ENCODE peak calls at places on chromosome 22, in six cellular contexts. X is body of pancreas, F is foreskin keratinocyte, C is psoas muscle, P is adrenal gland, U is IMR-90. G is an unnamed sample.

GRCh38 chr22:50105529-50106100 is 15.8 kb downstream of the MOV10L1 start:
- DNase-seq in X (no peak), F (peak; percentile 81), C (no peak), P (no peak), U (peak; percentile 64), G (no peak)

GRCh38 chr22:17013396-17014100 is 5.5 kb upstream of the GAB4 start:
- DNase-seq in X (no peak), F (peak; percentile 3), C (no peak), P (no peak), U (no peak), G (no peak)

GRCh38 chr22:36323182-36323854 is 64.4 kb downstream of the MYH9 start:
- DNase-seq in X (no peak), F (no peak), C (no peak), P (peak; percentile 88), U (peak; percentile 71), G (peak; percentile 83)

GRCh38 chr22:18997925-18998315 is 61.8 kb upstream of the PRODH start:
- DNase-seq in X (peak; percentile 38), F (no peak), C (no peak), P (no peak), U (no peak), G (no peak)

GRCh38 chr22:18103527-18104269 is 6.9 kb upstream of the TUBA8 start:
- DNase-seq in X (no peak), F (no peak), C (no peak), P (no peak), U (no peak), G (no peak)

GRCh38 chr22:37492428-37493344 is 6.5 kb upstream of the MFNG start:
- DNase-seq in X (no peak), F (no peak), C (no peak), P (no peak), U (peak; percentile 59), G (no peak)

GRCh38 chr22:29328566-29329500 is 13.3 kb upstream of the RASL10A start:
- DNase-seq in X (no peak), F (no peak), C (peak; percentile 92), P (no peak), U (peak; percentile 22), G (no peak)

GRCh38 chr22:25404923-25405853 is 159.3 kb upstream of the GRK3 start:
- DNase-seq in X (peak; percentile 83), F (no peak), C (peak; percentile 87), P (peak; percentile 75), U (peak; percentile 73), G (peak; percentile 95)

GRCh38 chr22:48708558-48709245 is 1119.0 kb downstream of the BRD1 start:
- DNase-seq in X (no peak), F (no peak), C (no peak), P (no peak), U (no peak), G (peak; percentile 35)

GRCh38 chr22:25563757-25564319 is 637 bp upstream of the GRK3 start:
- DNase-seq in X (peak; percentile 35), F (peak; percentile 41), C (no peak), P (peak; percentile 44), U (peak; percentile 6), G (peak; percentile 27)

GRCh38 chr22:44316393-44317162 is 3.8 kb upstream of the SHISAL1 start:
- DNase-seq in X (no peak), F (peak; percentile 55), C (no peak), P (no peak), U (no peak), G (no peak)

GRCh38 chr22:44319685-44320084 is 6.9 kb upstream of the SHISAL1 start:
- DNase-seq in X (no peak), F (no peak), C (no peak), P (no peak), U (no peak), G (no peak)

GRCh38 chr22:44317886-44318637 is 5.3 kb upstream of the SHISAL1 start:
- DNase-seq in X (no peak), F (no peak), C (no peak), P (no peak), U (no peak), G (peak; percentile 53)

GRCh38 chr22:44317163-44317455 is 4.4 kb upstream of the SHISAL1 start:
- DNase-seq in X (no peak), F (no peak), C (no peak), P (no peak), U (no peak), G (no peak)

DNA sequence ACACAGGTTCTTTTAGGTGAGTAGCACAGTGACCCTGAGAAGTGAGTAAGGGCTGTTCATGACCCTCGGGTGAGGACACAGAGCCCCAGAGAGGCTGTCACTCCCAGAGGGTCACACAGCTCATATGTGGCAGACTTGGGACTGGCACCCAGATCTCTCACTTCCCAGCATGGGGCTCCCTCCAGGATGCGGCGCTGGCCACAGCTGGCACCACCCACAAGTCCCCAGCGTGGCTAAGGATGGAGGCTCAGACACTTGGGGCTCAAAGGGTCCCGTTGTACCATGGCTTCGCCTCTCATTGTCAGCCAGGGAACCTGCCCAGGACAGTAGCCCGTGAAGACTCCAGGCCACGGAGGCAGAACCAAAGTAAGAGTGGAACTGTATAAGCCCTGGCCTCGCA is 6.0 kb upstream of the SHISAL1 start:
- DNase-seq in X (no peak), F (no peak), C (no peak), P (no peak), U (no peak), G (no peak)
- H3K27me3 ChIP-seq in X (no peaks in the 10 kb centered on the region), F (peaks cover 23% of the 10 kb centered on the region), C (no peaks in the 10 kb centered on the region), P (no peaks in the 10 kb centered on the region), U (no peaks in the 10 kb centered on the region), G (no peaks in the 10 kb centered on the region)

GRCh38 chr22:27195104-27195503 is 537.7 kb downstream of the MIAT start:
- DNase-seq in X (no peak), F (no peak), C (no peak), P (no peak), U (peak; percentile 8), G (peak; percentile 70)

GRCh38 chr22:27194096-27194748 is 536.8 kb downstream of the MIAT start:
- DNase-seq in X (no peak), F (peak; percentile 29), C (no peak), P (no peak), U (no peak), G (no peak)

GRCh38 chr22:27196483-27196882 is 539.1 kb downstream of the MIAT start:
- DNase-seq in X (no peak), F (no peak), C (no peak), P (no peak), U (no peak), G (no peak)

GRCh38 chr22:27197071-27197470 is 539.7 kb downstream of the MIAT start:
- DNase-seq in X (no peak), F (no peak), C (no peak), P (no peak), U (no peak), G (no peak)

DNA sequence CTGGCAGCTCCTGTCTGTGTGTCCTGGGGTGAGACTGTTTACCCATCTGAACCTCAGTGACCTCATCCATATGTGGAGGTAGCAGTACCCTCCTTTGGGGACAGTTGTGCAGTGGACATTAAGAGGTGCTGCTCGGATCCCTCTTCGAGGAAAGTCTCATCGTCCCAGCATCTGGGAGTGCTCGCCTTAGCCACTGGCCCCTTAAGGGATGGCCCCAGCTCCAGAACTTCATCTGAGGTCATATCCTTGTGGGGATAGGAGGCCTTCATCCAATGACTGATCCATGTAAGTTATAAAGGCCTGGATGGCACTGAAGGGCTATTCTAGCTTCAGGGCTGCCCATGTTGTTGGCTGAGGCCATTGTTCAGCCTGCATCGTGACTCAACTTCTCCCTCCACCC is 538.1 kb downstream of the MIAT start:
- DNase-seq in X (no peak), F (no peak), C (no peak), P (no peak), U (no peak), G (no peak)
- H3K27me3 ChIP-seq in X (no peaks in the 10 kb centered on the region), F (peaks cover 12% of the 10 kb centered on the region), C (peaks cover 4% of the 10 kb centered on the region), P (peaks cover 15% of the 10 kb centered on the region), U (peaks cover 49% of the 10 kb centered on the region), G (no peaks in the 10 kb centered on the region)

DNA sequence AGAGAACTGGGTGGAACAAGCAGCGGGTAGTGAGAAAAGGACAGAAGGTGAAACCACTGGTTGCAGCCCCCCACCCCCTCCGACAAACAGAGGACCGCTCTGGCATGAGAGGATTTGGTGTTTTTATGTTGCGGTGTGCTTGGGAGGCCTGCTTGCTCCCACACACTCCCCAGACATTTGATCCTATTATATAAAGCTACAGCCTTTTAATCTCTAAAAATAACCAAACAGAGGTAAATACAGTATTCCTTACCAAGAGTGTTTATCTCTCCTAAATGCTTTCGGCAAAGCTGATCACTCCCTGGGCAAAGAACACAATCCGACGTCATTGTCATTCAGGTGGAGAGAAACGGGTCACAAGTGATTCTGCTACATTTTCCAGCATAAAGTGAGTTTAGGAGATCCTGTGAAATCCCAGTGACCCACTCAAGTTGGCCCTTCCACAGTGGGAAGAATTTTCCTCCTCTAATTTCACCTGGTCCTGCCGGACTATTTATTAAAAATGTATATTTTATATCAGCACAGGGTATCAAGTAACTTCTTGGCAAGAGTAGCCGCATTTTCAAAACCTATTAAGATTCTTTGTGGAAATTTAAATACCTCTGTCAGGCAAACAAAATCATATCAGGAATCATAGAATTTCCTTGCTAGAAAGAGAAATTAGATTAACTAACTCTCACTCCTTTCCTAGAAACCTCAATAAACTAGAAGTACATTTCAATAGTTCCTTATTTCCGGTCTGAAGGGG is 9.9 kb downstream of the MN1 start:
- DNase-seq in X (no peak), F (no peak), C (no peak), P (no peak), U (no peak), G (no peak)
- H3K27me3 ChIP-seq in X (no peaks in the 10 kb centered on the region), F (no peaks in the 10 kb centered on the region), C (no peaks in the 10 kb centered on the region), P (peaks cover 2% of the 10 kb centered on the region), U (no peaks in the 10 kb centered on the region), G (no peaks in the 10 kb centered on the region)

GRCh38 chr22:38843201-38843715 is 570 bp downstream of the NPTXR start:
- DNase-seq in X (peak; percentile 65), F (peak; percentile 23), C (peak; percentile 71), P (peak; percentile 42), U (peak; percentile 81), G (peak; percentile 37)

GRCh38 chr22:38845368-38845740 is 1.5 kb upstream of the NPTXR start:
- DNase-seq in X (no peak), F (no peak), C (no peak), P (no peak), U (no peak), G (no peak)

GRCh38 chr22:38844661-38845367 is 986 bp upstream of the NPTXR start:
- DNase-seq in X (no peak), F (no peak), C (no peak), P (no peak), U (no peak), G (no peak)

GRCh38 chr22:38842512-38843200 is 1.2 kb downstream of the NPTXR start:
- DNase-seq in X (no peak), F (no peak), C (no peak), P (no peak), U (no peak), G (no peak)

DNA sequence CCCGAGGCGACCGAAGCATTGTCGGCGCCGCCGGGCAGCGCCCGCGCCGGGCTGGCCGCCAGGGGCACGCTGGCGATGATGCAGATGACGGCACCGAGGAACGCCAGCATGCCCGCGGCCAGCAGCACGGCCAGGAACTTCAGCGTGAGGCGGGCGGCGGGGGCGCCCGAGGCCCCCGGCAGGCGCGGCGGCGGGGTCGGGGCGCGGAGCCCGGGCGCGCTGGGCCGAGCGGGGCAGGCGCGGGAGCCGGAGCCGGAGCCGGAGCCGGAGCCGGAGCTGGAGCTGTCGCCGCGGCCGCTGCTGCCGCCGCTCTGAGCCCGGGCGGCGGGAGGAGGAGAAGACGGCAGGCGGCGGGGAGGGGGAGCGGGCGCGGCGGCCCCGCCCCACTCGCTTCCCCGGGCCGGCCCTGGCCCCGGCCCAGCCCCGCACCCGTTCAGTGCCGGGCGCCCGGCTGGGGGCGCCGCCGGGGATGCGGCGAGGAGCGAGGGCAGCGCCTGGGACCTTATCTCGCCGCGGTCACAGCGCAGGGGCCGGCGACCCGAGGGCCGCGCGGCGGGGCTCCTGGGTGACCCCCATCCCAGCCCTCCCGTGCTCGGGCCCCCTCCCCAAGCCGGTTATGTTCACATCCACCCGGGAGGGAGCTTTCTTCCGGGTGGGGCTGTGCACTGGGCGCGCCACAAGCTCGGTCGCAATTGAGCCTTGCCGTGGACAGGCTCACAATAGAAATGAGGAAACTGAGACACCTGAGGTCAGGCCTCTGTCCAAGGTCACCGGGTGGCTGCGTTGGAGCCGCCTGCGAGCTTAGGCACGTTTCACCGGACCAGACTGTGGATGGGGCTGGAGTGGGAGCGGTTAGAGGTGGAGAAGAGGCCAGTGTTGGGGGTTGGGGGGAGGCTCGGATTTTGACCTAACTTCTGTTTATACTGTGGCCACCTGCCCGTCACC is at the start of gene NPTXR:
- DNase-seq in X (peak; percentile 79), F (no peak), C (peak; percentile 76), P (peak; percentile 59), U (peak; percentile 31), G (peak; percentile 51)
- H3K27me3 ChIP-seq in X (no peaks in the 10 kb centered on the region), F (peaks cover 89% of the 10 kb centered on the region), C (no peaks in the 10 kb centered on the region), P (no peaks in the 10 kb centered on the region), U (peaks cover 28% of the 10 kb centered on the region), G (no peaks in the 10 kb centered on the region)

G was measured in heart left ventricle.